ENCODE peak calls at places on chromosomes 2 and 18, in six cellular contexts. One of them, this sample, is unnamed.

GRCh38 chr18:75290737-75291358 is 80.3 kb downstream of the TSHZ1 start:
- DNase-seq in activated naive CD8-positive, alpha-beta T cell treated with anti-CD3 and anti-CD28 coated beads, Interleukin-2, amount 50 U/mL, for 16 hours: no peak
- DNase-seq in astrocyte of the spinal cord: no peak
- DNase-seq in activated CD4-positive, alpha-beta T cell treated with anti-CD3 and anti-CD28 coated beads, Interleukin-2, amount 50 U/mL, for 24 hours: no peak
- DNase-seq in GM23338: no peak
- DNase-seq in HT-29: no peak
- DNase-seq in this sample: no peak

GRCh38 chr2:29336741-29337340 is 221.6 kb downstream of the CLIP4 start:
- DNase-seq in activated naive CD8-positive, alpha-beta T cell treated with anti-CD3 and anti-CD28 coated beads, Interleukin-2, amount 50 U/mL, for 16 hours: no peak
- DNase-seq in astrocyte of the spinal cord: no peak
- DNase-seq in activated CD4-positive, alpha-beta T cell treated with anti-CD3 and anti-CD28 coated beads, Interleukin-2, amount 50 U/mL, for 24 hours: no peak
- DNase-seq in GM23338: no peak
- DNase-seq in HT-29: no peak
- DNase-seq in this sample: no peak

GRCh38 chr2:85615413-85615728 is 615 bp upstream of the USP39 start:
- DNase-seq in activated naive CD8-positive, alpha-beta T cell treated with anti-CD3 and anti-CD28 coated beads, Interleukin-2, amount 50 U/mL, for 16 hours: no peak
- DNase-seq in astrocyte of the spinal cord: no peak
- DNase-seq in activated CD4-positive, alpha-beta T cell treated with anti-CD3 and anti-CD28 coated beads, Interleukin-2, amount 50 U/mL, for 24 hours: no peak
- DNase-seq in GM23338: no peak
- DNase-seq in HT-29: no peak
- DNase-seq in this sample: no peak

GRCh38 chr2:213251618-213252017 is 32.6 kb upstream of the SPAG16 start:
- DNase-seq in activated naive CD8-positive, alpha-beta T cell treated with anti-CD3 and anti-CD28 coated beads, Interleukin-2, amount 50 U/mL, for 16 hours: no peak
- DNase-seq in astrocyte of the spinal cord: peak; percentile 84
- DNase-seq in activated CD4-positive, alpha-beta T cell treated with anti-CD3 and anti-CD28 coated beads, Interleukin-2, amount 50 U/mL, for 24 hours: no peak
- DNase-seq in GM23338: peak; percentile 85
- DNase-seq in HT-29: peak; percentile 80
- DNase-seq in this sample: peak; percentile 77

GRCh38 chr2:46993501-46993900 is 77.9 kb upstream of the MCFD2 start:
- DNase-seq in activated naive CD8-positive, alpha-beta T cell treated with anti-CD3 and anti-CD28 coated beads, Interleukin-2, amount 50 U/mL, for 16 hours: no peak
- DNase-seq in astrocyte of the spinal cord: no peak
- DNase-seq in activated CD4-positive, alpha-beta T cell treated with anti-CD3 and anti-CD28 coated beads, Interleukin-2, amount 50 U/mL, for 24 hours: no peak
- DNase-seq in GM23338: no peak
- DNase-seq in HT-29: no peak
- DNase-seq in this sample: no peak

GRCh38 chr18:9334351-9335254 is at the start of gene TWSG1:
- DNase-seq in activated naive CD8-positive, alpha-beta T cell treated with anti-CD3 and anti-CD28 coated beads, Interleukin-2, amount 50 U/mL, for 16 hours: peak; percentile 79
- DNase-seq in astrocyte of the spinal cord: peak; percentile 97
- DNase-seq in activated CD4-positive, alpha-beta T cell treated with anti-CD3 and anti-CD28 coated beads, Interleukin-2, amount 50 U/mL, for 24 hours: peak; percentile 85
- DNase-seq in GM23338: peak; percentile 98
- DNase-seq in HT-29: peak; percentile 95
- DNase-seq in this sample: peak; percentile 66

GRCh38 chr2:31331156-31331555 is 83.4 kb downstream of the XDH start:
- DNase-seq in activated naive CD8-positive, alpha-beta T cell treated with anti-CD3 and anti-CD28 coated beads, Interleukin-2, amount 50 U/mL, for 16 hours: no peak
- DNase-seq in astrocyte of the spinal cord: no peak
- DNase-seq in activated CD4-positive, alpha-beta T cell treated with anti-CD3 and anti-CD28 coated beads, Interleukin-2, amount 50 U/mL, for 24 hours: no peak
- DNase-seq in GM23338: no peak
- DNase-seq in HT-29: no peak
- DNase-seq in this sample: no peak

GRCh38 chr2:5969301-5969700 is 277.1 kb downstream of the SOX11 start:
- DNase-seq in activated naive CD8-positive, alpha-beta T cell treated with anti-CD3 and anti-CD28 coated beads, Interleukin-2, amount 50 U/mL, for 16 hours: no peak
- DNase-seq in astrocyte of the spinal cord: no peak
- DNase-seq in activated CD4-positive, alpha-beta T cell treated with anti-CD3 and anti-CD28 coated beads, Interleukin-2, amount 50 U/mL, for 24 hours: no peak
- DNase-seq in GM23338: no peak
- DNase-seq in HT-29: no peak
- DNase-seq in this sample: no peak

GRCh38 chr2:62578837-62579640 is 73.0 kb upstream of the TMEM17 start:
- DNase-seq in activated naive CD8-positive, alpha-beta T cell treated with anti-CD3 and anti-CD28 coated beads, Interleukin-2, amount 50 U/mL, for 16 hours: no peak
- DNase-seq in astrocyte of the spinal cord: peak; percentile 89
- DNase-seq in activated CD4-positive, alpha-beta T cell treated with anti-CD3 and anti-CD28 coated beads, Interleukin-2, amount 50 U/mL, for 24 hours: no peak
- DNase-seq in GM23338: no peak
- DNase-seq in HT-29: peak; percentile 57
- DNase-seq in this sample: peak; percentile 96

GRCh38 chr2:98037666-98038339 is 42.1 kb upstream of the TMEM131 start:
- DNase-seq in activated naive CD8-positive, alpha-beta T cell treated with anti-CD3 and anti-CD28 coated beads, Interleukin-2, amount 50 U/mL, for 16 hours: no peak
- DNase-seq in astrocyte of the spinal cord: no peak
- DNase-seq in activated CD4-positive, alpha-beta T cell treated with anti-CD3 and anti-CD28 coated beads, Interleukin-2, amount 50 U/mL, for 24 hours: no peak
- DNase-seq in GM23338: no peak
- DNase-seq in HT-29: no peak
- DNase-seq in this sample: no peak

GRCh38 chr2:176560296-176560695 is 291.1 kb downstream of the MTX2 start:
- DNase-seq in activated naive CD8-positive, alpha-beta T cell treated with anti-CD3 and anti-CD28 coated beads, Interleukin-2, amount 50 U/mL, for 16 hours: no peak
- DNase-seq in astrocyte of the spinal cord: no peak
- DNase-seq in activated CD4-positive, alpha-beta T cell treated with anti-CD3 and anti-CD28 coated beads, Interleukin-2, amount 50 U/mL, for 24 hours: no peak
- DNase-seq in GM23338: no peak
- DNase-seq in HT-29: no peak
- DNase-seq in this sample: no peak